ENCODE peak calls at places on chromosomes 3 and 15, in eight cellular contexts. H is glutamatergic neuron; K is IMR-90; Z is astrocyte of the spinal cord; G is AG04450; J is CD4-positive, alpha-beta T cell; A is pancreas; N is WERI-Rb-1. F is an unnamed sample.

GRCh38 chr15:46636220-46636619 is 1001.4 kb downstream of the SQOR start:
- DNase-seq in G (no peak), H (no peak), A (no peak), J (no peak), N (no peak), K (no peak), Z (no peak), F (no peak)

GRCh38 chr15:67187351-67187854 is 67.1 kb downstream of the AAGAB start:
- DNase-seq in J (no peak), A (peak), N (no peak), K (no peak), G (no peak), Z (no peak), H (no peak), F (no peak)

GRCh38 chr15:72354496-72354895 is 21.3 kb downstream of the HEXA start:
- DNase-seq in A (no peak), K (no peak), N (no peak), J (no peak), G (no peak), Z (no peak), H (no peak), F (no peak)

GRCh38 chr3:132435911-132436425 is 18.7 kb downstream of the DNAJC13 start:
- DNase-seq in K (no peak), A (no peak), N (no peak), J (no peak), G (no peak), H (no peak), Z (no peak), F (no peak)

GRCh38 chr3:155934215-155934614 is 63.8 kb downstream of the GMPS start:
- DNase-seq in G (no peak), N (no peak), H (no peak), Z (no peak), J (no peak), A (no peak), K (peak), F (no peak)

GRCh38 chr15:31338879-31339557 is 12.4 kb downstream of the KLF13 start:
- DNase-seq in K (peak), A (no peak), N (no peak), J (no peak), G (peak), Z (peak), H (peak), F (peak)

GRCh38 chr15:55859681-55860080 is 116.7 kb upstream of the PRTG start:
- DNase-seq in A (no peak), N (no peak), J (no peak), K (peak), Z (no peak), H (no peak), G (no peak), F (no peak)

GRCh38 chr15:93997071-93997658 is 234.2 kb upstream of the MCTP2 start:
- DNase-seq in K (peak), A (no peak), N (no peak), J (no peak), H (no peak), G (peak), Z (peak), F (no peak)

GRCh38 chr3:65402597-65402996 is 636.1 kb downstream of the MAGI1 start:
- DNase-seq in H (no peak), G (peak), K (peak), N (no peak), J (no peak), Z (peak), A (no peak), F (no peak)

GRCh38 chr3:48034000-48034516 is 17.8 kb upstream of the MAP4 start:
- DNase-seq in N (no peak), J (no peak), H (no peak), Z (peak), G (no peak), A (no peak), K (peak), F (no peak)

GRCh38 chr3:195005759-195006555 is 265.0 kb downstream of the XXYLT1 start:
- DNase-seq in N (no peak), K (no peak), G (no peak), Z (no peak), J (no peak), A (peak), H (no peak), F (no peak)

GRCh38 chr3:124467980-124468902 is 262.0 kb upstream of the UMPS start:
- DNase-seq in J (no peak), K (peak), G (no peak), Z (peak), H (peak), A (peak), N (peak), F (no peak)

GRCh38 chr3:52685285-52685704 is 418 bp downstream of the PBRM1 start:
- DNase-seq in A (peak), G (no peak), J (peak), N (peak), H (peak), K (no peak), Z (peak), F (peak)

GRCh38 chr3:186612721-186613636 is at the start of gene AHSG:
- DNase-seq in G (no peak), H (no peak), A (no peak), K (no peak), Z (no peak), J (no peak), N (no peak), F (no peak)

GRCh38 chr3:157064402-157064801 is 95.5 kb downstream of the CCNL1 start:
- DNase-seq in H (no peak), A (no peak), G (no peak), J (no peak), N (no peak), K (no peak), Z (no peak), F (no peak)

GRCh38 chr3:157069406-157069805 is 90.5 kb downstream of the CCNL1 start:
- DNase-seq in K (no peak), Z (no peak), A (no peak), H (no peak), J (no peak), G (no peak), N (no peak), F (no peak)

GRCh38 chr3:157065201-157065600 is 94.7 kb downstream of the CCNL1 start:
- DNase-seq in G (no peak), H (no peak), K (no peak), J (no peak), Z (no peak), N (no peak), A (no peak), F (no peak)

GRCh38 chr3:157066335-157067071 is 93.4 kb downstream of the CCNL1 start:
- DNase-seq in J (no peak), G (peak), H (no peak), K (peak), A (no peak), Z (peak), N (no peak), F (no peak)

DNA sequence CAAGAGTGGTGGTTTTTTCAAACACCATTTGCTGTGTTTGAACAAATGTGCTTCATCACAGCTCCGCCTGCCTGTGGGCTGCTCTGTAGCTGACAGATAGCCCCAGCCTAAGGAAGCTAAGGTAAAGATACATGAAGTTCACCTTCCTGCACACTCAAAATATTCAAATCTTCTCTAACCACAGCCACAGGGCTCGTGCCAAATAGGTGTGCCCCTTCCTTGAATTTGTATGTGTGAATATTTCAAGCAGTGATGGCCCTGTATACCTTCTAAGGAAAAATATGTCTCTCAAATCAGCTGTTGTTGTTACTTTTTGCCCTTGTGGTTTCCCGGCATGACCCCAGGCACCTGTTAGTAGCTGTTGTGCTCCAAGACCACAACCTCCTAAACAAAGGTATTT is 92.8 kb downstream of the CCNL1 start:
- DNase-seq in A (no peak), H (no peak), G (no peak), K (no peak), J (no peak), Z (no peak), N (no peak), F (no peak)
- TF ChIP-seq CTCF in A (no peak), H (no peak), G (peak), K (peak), J (no peak), Z (peak), N (no peak), F (no peak)

GRCh38 chr3:183253961-183254815 is 1.1 kb downstream of the B3GNT5 start:
- DNase-seq in N (peak), H (peak), J (no peak), A (peak), G (no peak), K (peak), Z (peak), F (no peak)
- TF ChIP-seq CTCF in N (peak), H (no peak), J (no peak), A (no peak), G (no peak), K (no peak), Z (no peak), F (peak)

DNA sequence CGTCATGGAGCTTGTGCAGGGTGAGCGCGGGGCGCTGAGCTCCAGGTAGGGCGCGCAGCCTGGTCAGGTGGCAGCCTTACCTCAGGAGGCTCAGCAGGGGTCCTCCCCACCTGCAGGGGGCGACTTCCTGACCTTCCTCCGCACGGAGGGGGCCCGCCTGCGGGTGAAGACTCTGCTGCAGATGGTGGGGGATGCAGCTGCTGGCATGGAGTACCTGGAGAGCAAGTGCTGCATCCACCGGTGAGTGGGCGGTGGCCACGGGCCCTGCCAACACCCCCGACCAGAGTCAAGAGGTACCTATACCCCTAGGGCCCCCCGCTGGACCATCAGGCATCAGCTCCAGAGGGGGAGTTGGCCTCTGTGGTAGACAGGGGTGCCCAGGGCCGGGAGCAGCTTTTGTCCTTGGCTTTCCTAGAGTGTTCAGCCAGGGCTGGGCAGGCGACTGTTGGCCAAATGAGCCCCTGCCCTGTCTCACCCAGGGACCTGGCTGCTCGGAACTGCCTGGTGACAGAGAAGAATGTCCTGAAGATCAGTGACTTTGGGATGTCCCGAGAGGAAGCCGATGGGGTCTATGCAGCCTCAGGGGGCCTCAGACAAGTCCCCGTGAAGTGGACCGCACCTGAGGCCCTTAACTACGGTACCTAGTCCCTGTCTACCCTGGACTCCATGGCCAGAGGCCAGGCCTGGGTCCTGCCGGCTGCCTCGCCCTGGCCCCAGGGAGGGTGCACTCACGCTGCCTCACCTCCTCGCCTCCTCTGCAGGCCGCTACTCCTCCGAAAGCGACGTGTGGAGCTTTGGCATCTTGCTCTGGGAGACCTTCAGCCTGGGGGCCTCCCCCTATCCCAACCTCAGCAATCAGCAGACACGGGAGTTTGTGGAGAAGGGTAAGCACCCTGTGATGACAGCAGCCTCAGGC is 9.1 kb downstream of the FES start:
- DNase-seq in N (no peak), A (no peak), J (no peak), G (no peak), H (no peak), K (no peak), Z (no peak), F (no peak)
- TF ChIP-seq CTCF in N (peak), A (no peak), J (no peak), G (peak), H (no peak), K (no peak), Z (no peak), F (no peak)

GRCh38 chr3:14834121-14834520 is 15.4 kb downstream of the FGD5 start:
- DNase-seq in K (no peak), H (no peak), A (no peak), J (no peak), Z (no peak), N (no peak), G (no peak), F (no peak)
- TF ChIP-seq CTCF in K (no peak), H (no peak), A (no peak), J (no peak), Z (no peak), N (no peak), G (no peak), F (no peak)

GRCh38 chr15:68315035-68315434 is 37.5 kb downstream of the FEM1B start:
- DNase-seq in H (no peak), N (no peak), Z (no peak), K (no peak), G (no peak), J (no peak), A (no peak), F (no peak)

GRCh38 chr15:68314563-68314962 is 37.0 kb downstream of the FEM1B start:
- DNase-seq in K (peak), N (no peak), H (no peak), J (no peak), G (no peak), A (peak), Z (no peak), F (peak)

GRCh38 chr15:68315495-68316007 is 38.0 kb downstream of the FEM1B start:
- DNase-seq in J (no peak), K (peak), G (no peak), A (peak), H (no peak), N (no peak), Z (peak), F (peak)

GRCh38 chr15:68317281-68318007 is 39.9 kb downstream of the FEM1B start:
- DNase-seq in Z (no peak), A (peak), G (no peak), J (no peak), H (no peak), K (no peak), N (no peak), F (no peak)

DNA sequence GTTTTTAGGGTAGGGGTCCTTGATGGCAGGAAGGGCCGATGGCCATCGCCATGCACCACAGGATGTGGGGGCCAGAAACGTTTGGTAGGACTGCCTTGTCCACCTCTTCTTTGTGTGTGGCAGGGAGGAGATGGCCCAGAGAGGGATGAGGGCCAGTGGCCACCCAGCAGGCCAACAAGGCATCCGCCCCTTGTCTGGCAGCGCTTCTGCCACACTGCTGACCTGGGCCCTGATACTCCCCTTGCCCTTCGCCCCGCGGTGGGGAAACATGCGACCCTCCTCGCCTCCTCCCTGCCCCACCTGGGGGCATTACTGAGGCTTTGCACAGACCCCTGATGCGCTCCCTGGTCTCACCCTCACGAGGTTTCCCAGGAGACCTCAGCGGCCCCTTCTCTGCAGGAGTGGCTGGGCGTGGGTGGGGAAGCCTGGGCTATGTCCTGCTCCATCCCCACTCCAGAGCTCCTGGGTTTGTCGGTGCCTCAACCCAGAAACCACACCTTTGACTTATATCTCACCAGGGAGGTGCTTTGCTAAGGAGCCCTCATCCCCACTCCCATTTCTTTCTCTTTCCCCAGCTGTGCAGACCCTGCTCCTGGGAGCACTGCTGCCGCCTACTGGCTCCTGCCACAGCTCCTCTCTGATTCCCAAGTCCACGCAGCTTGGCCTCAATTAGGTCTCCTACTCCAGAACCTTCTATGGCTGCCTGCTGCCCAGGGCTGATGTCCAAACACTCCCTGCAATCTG is 38.7 kb downstream of the FEM1B start:
- DNase-seq in Z (peak), G (no peak), A (peak), K (no peak), N (peak), H (peak), J (no peak), F (peak)
- TF ChIP-seq CTCF in Z (peak), G (peak), A (no peak), K (peak), N (peak), H (no peak), J (no peak), F (peak)

GRCh38 chr3:105851176-105851575 is 17.6 kb downstream of the CBLB start:
- DNase-seq in K (no peak), N (no peak), Z (no peak), J (no peak), G (no peak), H (no peak), A (no peak), F (no peak)

GRCh38 chr3:105857963-105858362 is 10.8 kb downstream of the CBLB start:
- DNase-seq in K (no peak), G (no peak), N (no peak), H (no peak), J (no peak), Z (no peak), A (no peak), F (no peak)

GRCh38 chr3:105856605-105857004 is 12.2 kb downstream of the CBLB start:
- DNase-seq in J (no peak), H (no peak), A (no peak), K (no peak), G (no peak), N (no peak), Z (no peak), F (no peak)

GRCh38 chr3:105850593-105850992 is 18.2 kb downstream of the CBLB start:
- DNase-seq in K (no peak), H (no peak), G (no peak), Z (no peak), N (no peak), A (no peak), J (no peak), F (no peak)

DNA sequence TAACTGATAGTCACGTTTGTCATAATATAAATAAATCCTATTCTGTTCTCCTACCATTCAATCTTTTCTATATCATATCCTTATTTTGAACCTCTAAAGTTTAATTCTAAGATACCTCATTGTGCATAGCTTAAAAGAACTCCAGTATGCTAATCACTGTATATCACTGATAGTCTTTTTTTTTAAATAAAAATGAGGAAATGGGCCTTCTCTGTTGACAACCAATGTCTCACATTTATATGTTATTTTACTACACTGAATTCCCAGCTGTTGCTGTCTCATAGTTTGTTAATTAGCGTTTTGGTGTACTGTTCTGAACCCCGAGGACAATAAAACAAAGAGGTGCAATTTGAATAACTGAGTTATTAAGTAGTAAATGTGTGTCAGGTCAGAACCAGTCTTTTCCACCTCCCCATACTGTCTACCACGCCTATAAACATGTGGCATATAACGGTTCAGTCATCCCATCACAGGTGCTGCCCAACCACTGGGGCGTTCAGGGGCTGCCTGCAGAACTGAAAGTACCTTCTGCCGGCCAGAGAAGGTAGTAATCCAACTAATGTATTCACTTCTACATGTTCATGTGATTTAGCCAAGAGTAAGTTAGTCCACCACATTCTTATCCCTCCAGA is 14.9 kb downstream of the CBLB start:
- DNase-seq in G (no peak), N (no peak), K (no peak), A (no peak), J (no peak), Z (no peak), H (no peak), F (no peak)
- TF ChIP-seq CTCF in G (no peak), N (no peak), K (no peak), A (no peak), J (no peak), Z (no peak), H (no peak), F (no peak)

F was measured in osteocyte.